ENCODE peak calls at places on chromosomes 4 and X, in nine cellular contexts. C is activated T-cell treated with anti-CD3 and anti-CD28 coated beads, Interleukin-2, amount 50 U/mL, for 72 hours; J is esophagus muscularis mucosa; Y is ELR; R is NCI-H2081 treated with DMSO at 0.1 percent for 48 hours; S is IMR-90; H is EH; U is GM20000; G is mucosa of gallbladder. P is an unnamed sample.

GRCh38 chr4:15755321-15755750 is 22.8 kb upstream of the CD38 start:
- DNase-seq in S (peak), U (no peak), J (no peak), G (no peak), R (no peak), H (peak), C (peak), Y (peak), P (peak)

GRCh38 chr4:2934813-2935761 is 28.1 kb downstream of the NOP14 start:
- DNase-seq in C (peak), H (peak), G (peak), Y (peak), J (peak), U (peak), S (peak), R (peak), P (peak)

GRCh38 chr4:182975806-182976205 is 58.6 kb upstream of the DCTD start:
- DNase-seq in R (no peak), S (peak), Y (peak), J (no peak), C (peak), G (no peak), H (peak), U (no peak), P (peak)

GRCh38 chrX:154091678-154092077 is 5.8 kb downstream of the MECP2 start:
- DNase-seq in S (no peak), C (no peak), H (no peak), Y (no peak), J (no peak), R (no peak), U (no peak), G (no peak), P (no peak)

GRCh38 chrX:69133561-69134542 is 31.4 kb downstream of the PJA1 start:
- DNase-seq in J (no peak), G (peak), R (no peak), H (peak), S (peak), Y (peak), C (no peak), U (no peak), P (peak)

GRCh38 chrX:22325091-22325490 is 52.4 kb downstream of the CBLL2 start:
- DNase-seq in S (peak), U (no peak), G (no peak), J (no peak), H (peak), R (no peak), Y (peak), C (no peak), P (peak)

GRCh38 chr4:6153874-6154273 is 46.5 kb downstream of the JAKMIP1 start:
- DNase-seq in U (no peak), Y (no peak), C (no peak), G (no peak), S (no peak), H (no peak), R (no peak), J (no peak), P (no peak)

GRCh38 chr4:181956502-181956901 is 286.7 kb upstream of the TENM3 start:
- DNase-seq in J (no peak), H (peak), S (no peak), U (no peak), C (no peak), R (no peak), Y (no peak), G (no peak), P (no peak)

GRCh38 chrX:18677140-18677834 is 5.4 kb upstream of the RS1 start:
- DNase-seq in J (no peak), R (no peak), H (no peak), C (no peak), G (no peak), S (no peak), Y (no peak), U (no peak), P (no peak)

GRCh38 chr4:141134051-141134450 is 782 bp upstream of the RNF150 start:
- DNase-seq in Y (peak), R (no peak), J (no peak), H (peak), S (peak), G (no peak), C (no peak), U (no peak), P (peak)

GRCh38 chr4:113761682-113762060 is at the start of gene CAMK2D:
- DNase-seq in Y (peak), G (peak), C (peak), S (peak), R (no peak), U (peak), J (peak), H (peak), P (peak)

GRCh38 chr4:921830-922331 is 10.2 kb downstream of the GAK start:
- DNase-seq in U (peak), H (no peak), J (no peak), Y (no peak), C (peak), R (no peak), G (no peak), S (no peak), P (no peak)

GRCh38 chr4:141339966-141340365 is 119.3 kb downstream of the ZNF330 start:
- DNase-seq in H (peak), U (no peak), Y (peak), G (no peak), J (no peak), C (no peak), R (no peak), S (peak), P (peak)

GRCh38 chrX:85963736-85964135 is 83.6 kb downstream of the CHM start:
- DNase-seq in J (no peak), C (no peak), Y (peak), S (peak), G (no peak), H (peak), U (no peak), R (no peak), P (peak)

GRCh38 chrX:44871114-44871645 is 1.8 kb upstream of the KDM6A start:
- DNase-seq in H (peak), J (no peak), S (no peak), Y (no peak), C (no peak), R (no peak), U (no peak), G (no peak), P (no peak)

GRCh38 chr4:145739840-145740239 is 59.9 kb downstream of the C4orf51 start:
- DNase-seq in G (peak), C (no peak), U (no peak), R (no peak), S (no peak), H (peak), J (no peak), Y (no peak), P (peak)

GRCh38 chrX:40154229-40154852 is 56.6 kb upstream of the BCOR start:
- DNase-seq in H (peak), Y (peak), S (no peak), J (no peak), C (no peak), G (no peak), U (peak), R (peak), P (peak)

GRCh38 chr4:112083587-112084347 is 61.5 kb upstream of the FAM241A start:
- DNase-seq in J (no peak), C (no peak), S (peak), H (peak), R (no peak), G (no peak), U (no peak), Y (peak), P (peak)

GRCh38 chr4:77695769-77696168 is 90.1 kb downstream of the CXCL13 start:
- DNase-seq in R (no peak), S (peak), H (peak), U (no peak), G (no peak), Y (peak), C (no peak), J (no peak), P (peak)

GRCh38 chrX:150372280-150372679 is 9.2 kb downstream of the MAMLD1 start:
- DNase-seq in H (no peak), Y (no peak), C (no peak), J (no peak), G (no peak), U (no peak), S (no peak), R (no peak), P (no peak)

GRCh38 chr4:104490096-104490769 is 4.5 kb downstream of the CXXC4 start:
- DNase-seq in U (peak), H (no peak), C (no peak), S (no peak), J (no peak), Y (no peak), G (no peak), R (no peak), P (no peak)

GRCh38 chr4:153555730-153556440 is 89.7 kb downstream of the TMEM131L start:
- DNase-seq in G (peak), J (peak), Y (peak), C (no peak), R (no peak), S (peak), H (peak), U (no peak), P (peak)

GRCh38 chr4:54676062-54676461 is 18.3 kb downstream of the KIT start:
- DNase-seq in R (no peak), J (no peak), H (no peak), G (no peak), U (no peak), C (no peak), S (no peak), Y (no peak), P (no peak)

GRCh38 chr4:83905952-83906351 is 370.0 kb downstream of the GPAT3 start:
- DNase-seq in S (no peak), H (no peak), R (no peak), Y (peak), G (no peak), C (no peak), U (no peak), J (no peak), P (no peak)

GRCh38 chr4:175560628-175561027 is 251.4 kb downstream of the GPM6A start:
- DNase-seq in S (peak), C (no peak), G (no peak), U (no peak), R (peak), H (peak), Y (peak), J (no peak), P (peak)

GRCh38 chrX:17038681-17039161 is 92.3 kb downstream of the REPS2 start:
- DNase-seq in Y (no peak), U (no peak), J (no peak), S (no peak), R (no peak), H (peak), G (peak), C (no peak), P (peak)

GRCh38 chrX:105460366-105460765 is 239.9 kb upstream of the TEX13A start:
- DNase-seq in S (no peak), C (no peak), H (peak), J (no peak), G (no peak), R (no peak), Y (peak), U (no peak), P (peak)